ENCODE peak calls at places on chromosomes 11 and 22, in five cellular contexts. K, Y, X, A and C are unnamed samples.

GRCh38 chr22:49827853-49828598 is at the start of gene BRD1:
- DNase-seq in K (peak; percentile 36), Y (peak; percentile 12), X (no peak), A (no peak), C (peak; percentile 42)

GRCh38 chr11:2122222-2122906 is 16.8 kb downstream of the IGF2 start:
- DNase-seq in K (no peak), Y (no peak), X (no peak), A (no peak), C (no peak)

GRCh38 chr22:48919187-48919590 is 908.5 kb downstream of the BRD1 start:
- DNase-seq in K (peak; percentile 87), Y (peak; percentile 71), X (no peak), A (peak; percentile 49), C (no peak)

GRCh38 chr11:35511666-35512065 is 13.8 kb downstream of the PAMR1 start:
- DNase-seq in K (no peak), Y (no peak), X (no peak), A (no peak), C (no peak)

GRCh38 chr11:1226981-1227550 is 4.2 kb downstream of the MUC5B start:
- DNase-seq in K (no peak), Y (no peak), X (no peak), A (no peak), C (no peak)

GRCh38 chr11:126492331-126492730 is 136.8 kb downstream of the ST3GAL4 start:
- DNase-seq in K (no peak), Y (no peak), X (no peak), A (no peak), C (no peak)

GRCh38 chr11:32584921-32585320 is 1.3 kb downstream of the EIF3M start:
- DNase-seq in K (no peak), Y (no peak), X (no peak), A (no peak), C (no peak)

GRCh38 chr11:3826721-3827120 is 14.0 kb downstream of the RHOG start:
- DNase-seq in K (no peak), Y (no peak), X (no peak), A (no peak), C (no peak)

GRCh38 chr11:74438681-74439080 is 28.7 kb downstream of the KCNE3 start:
- DNase-seq in K (no peak), Y (no peak), X (no peak), A (no peak), C (no peak)

GRCh38 chr22:28822930-28823481 is 22.6 kb upstream of the XBP1 start:
- DNase-seq in K (peak; percentile 35), Y (no peak), X (no peak), A (no peak), C (no peak)

GRCh38 chr22:20531404-20532181 is 24.2 kb downstream of the MED15 start:
- DNase-seq in K (no peak), Y (no peak), X (no peak), A (peak; percentile 66), C (no peak)